ENCODE peak calls at places on chromosome 7, in nine cellular contexts. Q, M, S, H, O, V, W, B and R are unnamed samples.
A peak's percentile ranks its signal among the peaks of the same experiment; 100 is the strongest.

GRCh38 chr7:77696643-77697534 is 630 bp downstream of the RSBN1L start:
- DNase-seq in S (no peak), Q (peak; percentile 32), H (no peak), M (peak; percentile 68), O (peak; percentile 63), W (peak; percentile 59), B (peak; percentile 54), V (peak; percentile 59), R (peak; percentile 56)

GRCh38 chr7:91517408-91517807 is 253.2 kb downstream of the FZD1 start:
- DNase-seq in B (no peak), H (no peak), Q (no peak), S (no peak), M (no peak), O (no peak), W (no peak), V (no peak), R (no peak)

GRCh38 chr7:131285558-131285957 is 42.1 kb upstream of the MKLN1 start:
- DNase-seq in M (no peak), S (no peak), V (no peak), H (no peak), O (no peak), Q (peak; percentile 34), W (no peak), B (no peak), R (no peak)

GRCh38 chr7:372939-373791 is 83.2 kb downstream of the FOXL3 start:
- DNase-seq in V (peak; percentile 54), O (peak; percentile 75), S (no peak), W (peak; percentile 65), H (no peak), M (peak; percentile 90), B (peak; percentile 9), Q (no peak), R (no peak)

GRCh38 chr7:46725838-46726237 is 804.8 kb upstream of the IGFBP3 start:
- DNase-seq in O (no peak), S (no peak), H (no peak), B (no peak), W (no peak), V (no peak), Q (no peak), M (no peak), R (no peak)

GRCh38 chr7:158265743-158266080 is 321.9 kb downstream of the PTPRN2 start:
- DNase-seq in Q (no peak), O (no peak), B (no peak), V (no peak), M (no peak), W (no peak), H (no peak), S (no peak), R (no peak)

GRCh38 chr7:28626629-28627262 is 214.4 kb downstream of the CREB5 start:
- DNase-seq in S (no peak), B (no peak), W (no peak), V (no peak), H (peak; percentile 40), Q (no peak), O (peak; percentile 18), M (no peak), R (peak; percentile 21)

GRCh38 chr7:1478480-1478879 is 19.2 kb upstream of the MICALL2 start:
- DNase-seq in O (no peak), Q (no peak), B (no peak), V (no peak), W (no peak), S (no peak), H (no peak), M (no peak), R (no peak)

GRCh38 chr7:68246189-68246633 is 1249.6 kb downstream of the TYW1 start:
- DNase-seq in Q (no peak), S (no peak), M (no peak), B (no peak), O (no peak), V (no peak), H (no peak), W (no peak), R (no peak)

GRCh38 chr7:155921804-155922506 is 109.7 kb upstream of the SHH start:
- DNase-seq in M (peak; percentile 90), O (peak; percentile 41), H (peak; percentile 77), V (no peak), S (no peak), Q (no peak), W (peak; percentile 78), B (no peak), R (no peak)

GRCh38 chr7:127874951-127875608 is 156.2 kb downstream of the LRRC4 start:
- DNase-seq in Q (no peak), O (no peak), M (no peak), S (no peak), B (no peak), V (no peak), W (no peak), H (no peak), R (no peak)

GRCh38 chr7:24821045-24821853 is 64.0 kb upstream of the GSDME start:
- DNase-seq in O (peak; percentile 26), M (peak; percentile 71), B (peak; percentile 25), W (peak; percentile 84), H (peak; percentile 95), S (peak; percentile 22), V (peak; percentile 40), Q (peak; percentile 23), R (no peak)

GRCh38 chr7:119802147-119802546 is 470.8 kb upstream of the KCND2 start:
- DNase-seq in M (no peak), B (no peak), W (no peak), Q (no peak), S (no peak), H (no peak), O (no peak), V (no peak), R (no peak)

GRCh38 chr7:159125944-159126248 is 18.8 kb downstream of the VIPR2 start:
- DNase-seq in H (no peak), B (no peak), O (no peak), M (peak; percentile 13), V (no peak), S (no peak), W (no peak), Q (no peak), R (no peak)

GRCh38 chr7:151086802-151087246 is 549 bp downstream of the AGAP3 start:
- DNase-seq in M (no peak), W (peak; percentile 35), V (no peak), O (peak; percentile 49), H (no peak), Q (no peak), S (no peak), B (no peak), R (no peak)

GRCh38 chr7:40437936-40438634 is 303.3 kb downstream of the SUGCT start:
- DNase-seq in M (no peak), Q (no peak), B (no peak), S (no peak), O (no peak), W (no peak), V (no peak), H (no peak), R (no peak)

GRCh38 chr7:150451097-150451793 is 815 bp downstream of the GIMAP8 start:
- DNase-seq in V (peak; percentile 65), B (peak; percentile 74), H (no peak), O (no peak), S (no peak), M (no peak), Q (peak; percentile 32), W (peak; percentile 57), R (peak; percentile 59)

GRCh38 chr7:39888171-39888853 is 61.7 kb upstream of the CDK13 start:
- DNase-seq in Q (no peak), W (no peak), S (no peak), M (no peak), O (no peak), B (no peak), H (no peak), V (no peak), R (no peak)

GRCh38 chr7:36739351-36739750 is 15.1 kb upstream of the AOAH start:
- DNase-seq in V (no peak), Q (no peak), S (no peak), W (no peak), B (no peak), H (no peak), O (no peak), M (no peak), R (no peak)

GRCh38 chr7:8391353-8392062 is 41.9 kb upstream of the NXPH1 start:
- DNase-seq in S (no peak), V (no peak), M (no peak), Q (no peak), B (no peak), W (no peak), H (no peak), O (no peak), R (no peak)

GRCh38 chr7:27097686-27098492 is 2.1 kb upstream of the HOXA1 start:
- DNase-seq in O (no peak), M (no peak), Q (no peak), B (no peak), V (no peak), H (no peak), S (no peak), W (no peak), R (no peak)
- H3K4me3 ChIP-seq in O (no peak overlapping the region), M (peak overlapping the region; percentile 81), Q (peak overlapping the region; percentile 39), B (no peak overlapping the region), V (peak overlapping the region; percentile 52), H (peak overlapping the region; percentile 74), S (peak overlapping the region; percentile 88), W (peak overlapping the region; percentile 61), R (no peak overlapping the region)

GRCh38 chr7:32048970-32049369 is 21.2 kb downstream of the PDE1C start:
- DNase-seq in S (no peak), W (no peak), Q (no peak), O (no peak), V (no peak), B (no peak), H (no peak), M (no peak), R (no peak)
- H3K27ac ChIP-seq in S (no peak overlapping the region), W (no peak overlapping the region), Q (no peak overlapping the region), O (no peak overlapping the region), V (no peak overlapping the region), B (no peak overlapping the region), H (no peak overlapping the region), M (no peak overlapping the region), R (no peak overlapping the region)

GRCh38 chr7:5686131-5686530 is 95.3 kb downstream of the RNF216 start:
- DNase-seq in S (no peak), W (no peak), O (no peak), H (no peak), M (no peak), V (no peak), B (no peak), Q (no peak), R (no peak)
- TF ChIP-seq POLR2A in S (no peak), W (no peak), O (no peak), H (no peak), M (no peak), V (no peak), B (no peak), Q (no peak), R (no peak)

DNA sequence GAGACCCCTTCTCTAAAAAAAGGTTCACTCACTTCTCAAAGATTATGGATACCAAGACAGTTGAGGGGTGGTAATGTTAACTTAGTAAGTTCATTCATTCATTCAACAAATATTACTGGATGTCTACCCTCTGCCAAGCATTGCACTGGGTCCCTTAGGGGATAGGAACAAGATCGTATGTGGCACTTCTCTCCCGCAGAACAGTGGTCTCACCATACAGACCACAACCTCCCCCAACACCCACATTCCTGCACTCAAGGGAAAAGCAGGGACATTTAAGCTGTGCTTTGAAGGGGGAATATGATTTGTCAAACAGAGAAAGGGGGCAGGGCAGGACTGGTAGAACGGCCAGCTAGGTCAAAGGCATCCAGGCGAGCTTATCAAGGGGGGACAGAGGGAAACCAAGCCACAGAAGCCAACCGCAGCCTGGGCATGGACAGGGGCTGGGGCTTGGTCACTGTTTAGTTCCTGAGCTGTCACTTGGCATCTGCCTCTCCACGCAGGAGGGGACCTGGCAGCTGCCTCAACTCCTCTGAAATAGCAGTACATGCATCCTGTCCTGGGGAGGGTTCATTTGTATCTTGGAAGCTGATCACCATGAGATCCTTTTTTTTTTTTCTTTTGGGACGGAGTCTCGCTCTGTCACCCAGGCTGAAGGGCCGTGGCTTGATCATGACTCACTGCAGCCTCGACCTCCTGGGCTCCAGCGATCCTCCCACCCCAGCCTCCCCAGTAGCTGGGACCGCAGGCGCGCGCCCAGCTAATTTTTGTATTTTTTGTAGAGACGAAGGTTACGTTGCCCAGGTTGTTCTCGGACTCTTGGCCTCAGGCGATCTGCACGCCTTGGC is 949 bp upstream of the CLIP2 start:
- DNase-seq in H (no peak), W (no peak), V (no peak), S (no peak), Q (no peak), M (no peak), B (no peak), O (no peak), R (no peak)
- H3K4me3 ChIP-seq in H (peak overlapping the region; percentile 76), W (peak overlapping the region; percentile 92), V (no peak overlapping the region), S (peak overlapping the region; percentile 83), Q (peak overlapping the region; percentile 66), M (peak overlapping the region; percentile 93), B (peak overlapping the region; percentile 91), O (no peak overlapping the region), R (peak overlapping the region; percentile 26)